ENCODE peak calls at places on chromosomes 16 and 17, in nine cellular contexts. M, K, W, T, N, U, Y, V and D are unnamed samples.

GRCh38 chr17:79797492-79798295 is 817 bp upstream of the CBX8 start:
- DNase-seq in U (no peak), M (no peak), Y (no peak), V (no peak), T (no peak), W (no peak), N (no peak), K (no peak), D (no peak)

GRCh38 chr17:79664925-79665738 is 54.3 kb upstream of the RBFOX3 start:
- DNase-seq in V (peak; percentile 24), K (peak; percentile 16), N (no peak), T (peak; percentile 53), W (no peak), U (no peak), M (peak; percentile 3), Y (no peak), D (no peak)

GRCh38 chr17:68248886-68249872 is 1.3 kb downstream of the AMZ2 start:
- DNase-seq in W (peak; percentile 30), U (no peak), K (no peak), V (no peak), T (no peak), N (no peak), Y (no peak), M (no peak), D (no peak)

GRCh38 chr16:17467923-17468540 is 2.7 kb downstream of the XYLT1 start:
- DNase-seq in U (no peak), Y (peak; percentile 32), M (no peak), N (no peak), W (no peak), V (peak; percentile 11), T (peak; percentile 74), K (peak; percentile 74), D (peak; percentile 57)

GRCh38 chr17:81471804-81472456 is 40.7 kb downstream of the ACTG1 start:
- DNase-seq in K (peak; percentile 92), M (peak; percentile 87), Y (no peak), T (no peak), V (no peak), N (no peak), W (no peak), U (no peak), D (no peak)

GRCh38 chr17:73420897-73421296 is 109.1 kb upstream of the CDC42EP4 start:
- DNase-seq in Y (no peak), W (no peak), K (peak; percentile 6), U (no peak), V (peak; percentile 11), M (no peak), T (peak; percentile 25), N (no peak), D (no peak)

GRCh38 chr16:87604572-87605135 is 2.3 kb downstream of the JPH3 start:
- DNase-seq in U (no peak), Y (no peak), V (no peak), K (no peak), W (no peak), N (no peak), T (no peak), M (no peak), D (no peak)

GRCh38 chr17:27798376-27798775 is 2.0 kb downstream of the NOS2 start:
- DNase-seq in Y (no peak), K (no peak), U (no peak), W (no peak), M (no peak), N (no peak), T (no peak), V (no peak), D (no peak)

GRCh38 chr16:69040144-69040909 is 65.1 kb upstream of the HAS3 start:
- DNase-seq in N (no peak), V (peak; percentile 27), U (no peak), M (peak; percentile 8), W (no peak), T (no peak), Y (no peak), K (no peak), D (no peak)

GRCh38 chr16:4322121-4323035 is 6.5 kb downstream of the GLIS2 start:
- DNase-seq in T (no peak), M (no peak), U (no peak), V (no peak), Y (no peak), N (no peak), W (no peak), K (no peak), D (no peak)

GRCh38 chr16:89050868-89051311 is 42.8 kb upstream of the ACSF3 start:
- DNase-seq in Y (no peak), T (no peak), K (no peak), N (no peak), W (no peak), U (no peak), M (no peak), V (no peak), D (no peak)

GRCh38 chr16:24986512-24987303 is 28.5 kb downstream of the ARHGAP17 start:
- DNase-seq in T (no peak), V (no peak), K (peak; percentile 95), Y (no peak), U (no peak), M (peak; percentile 59), N (no peak), W (no peak), D (no peak)